ENCODE peak calls at places on chromosomes 2 and 18, in six cellular contexts. F is K562, U is HepG2, P is GM12878, H is endothelial cell of umbilical vein, D is H1. G is an unnamed sample.
A peak's percentile ranks its signal among the peaks of the same experiment; 100 is the strongest.

GRCh38 chr2:134128746-134129145 is 125.1 kb upstream of the MGAT5 start:
- DNase-seq in H (no peak), P (no peak), D (no peak), U (no peak), F (no peak), G (no peak)

GRCh38 chr2:45962522-45962921 is 311.0 kb downstream of the PRKCE start:
- DNase-seq in H (peak; percentile 65), U (no peak), D (no peak), P (no peak), F (no peak), G (peak; percentile 68)

GRCh38 chr2:203432811-203433210 is 102.3 kb downstream of the RAPH1 start:
- DNase-seq in P (no peak), H (no peak), U (no peak), D (no peak), F (no peak), G (no peak)

GRCh38 chr2:8479298-8479697 is 202.6 kb upstream of the ID2 start:
- DNase-seq in D (no peak), U (no peak), P (no peak), H (no peak), F (peak; percentile 7), G (no peak)

GRCh38 chr2:238929242-238930081 is 81.6 kb downstream of the TWIST2 start:
- DNase-seq in H (peak; percentile 93), P (no peak), F (no peak), U (no peak), D (no peak), G (no peak)

GRCh38 chr2:12721571-12722444 is 5.1 kb downstream of the TRIB2 start:
- DNase-seq in H (no peak), U (no peak), F (no peak), P (no peak), D (no peak), G (no peak)

GRCh38 chr2:25790074-25790473 is 88.2 kb downstream of the ASXL2 start:
- DNase-seq in P (no peak), U (no peak), F (no peak), D (no peak), H (no peak), G (no peak)

GRCh38 chr2:186460465-186460864 is 25.6 kb upstream of the ZC3H15 start:
- DNase-seq in F (peak; percentile 23), H (peak; percentile 39), U (peak; percentile 68), P (no peak), D (no peak), G (no peak)

GRCh38 chr2:85353876-85354285 is 447 bp downstream of the RETSAT start:
- DNase-seq in F (peak; percentile 64), D (no peak), H (peak; percentile 21), P (no peak), U (peak; percentile 25), G (peak; percentile 12)

GRCh38 chr18:35827275-35827929 is 145.1 kb upstream of the RMP24 start:
- DNase-seq in U (no peak), H (no peak), F (peak; percentile 43), D (peak; percentile 60), P (no peak), G (no peak)

GRCh38 chr2:237702439-237703397 is 75.3 kb downstream of the LRRFIP1 start:
- DNase-seq in F (peak; percentile 69), H (peak; percentile 77), P (no peak), D (no peak), U (no peak), G (no peak)

GRCh38 chr2:204108301-204108700 is 171.7 kb downstream of the ICOS start:
- DNase-seq in H (peak; percentile 73), P (no peak), U (peak; percentile 11), D (no peak), F (peak; percentile 42), G (peak; percentile 3)

GRCh38 chr2:100993294-100993693 is 8.8 kb upstream of the RPL31 start:
- DNase-seq in H (no peak), D (no peak), F (no peak), U (no peak), P (no peak), G (no peak)

GRCh38 chr2:55743583-55743982 is 49.9 kb upstream of the PNPT1 start:
- DNase-seq in D (no peak), U (no peak), F (no peak), P (no peak), H (no peak), G (no peak)

GRCh38 chr2:20635698-20636584 is 15.0 kb downstream of the HS1BP3 start:
- DNase-seq in U (peak; percentile 74), P (no peak), D (peak; percentile 70), F (peak; percentile 84), H (peak; percentile 84), G (peak; percentile 21)
- TF ChIP-seq POLR2A in U (no peak), P (no peak), D (no peak), F (no peak), H (no peak), G (no peak)

GRCh38 chr18:56982756-56983155 is 164.1 kb upstream of the BOD1L2 start:
- DNase-seq in D (no peak), F (no peak), U (no peak), H (no peak), P (no peak), G (no peak)
- TF ChIP-seq MAX in D (no peak), F (no peak), U (no peak), H (no peak), P (no peak), G (no peak)

DNA sequence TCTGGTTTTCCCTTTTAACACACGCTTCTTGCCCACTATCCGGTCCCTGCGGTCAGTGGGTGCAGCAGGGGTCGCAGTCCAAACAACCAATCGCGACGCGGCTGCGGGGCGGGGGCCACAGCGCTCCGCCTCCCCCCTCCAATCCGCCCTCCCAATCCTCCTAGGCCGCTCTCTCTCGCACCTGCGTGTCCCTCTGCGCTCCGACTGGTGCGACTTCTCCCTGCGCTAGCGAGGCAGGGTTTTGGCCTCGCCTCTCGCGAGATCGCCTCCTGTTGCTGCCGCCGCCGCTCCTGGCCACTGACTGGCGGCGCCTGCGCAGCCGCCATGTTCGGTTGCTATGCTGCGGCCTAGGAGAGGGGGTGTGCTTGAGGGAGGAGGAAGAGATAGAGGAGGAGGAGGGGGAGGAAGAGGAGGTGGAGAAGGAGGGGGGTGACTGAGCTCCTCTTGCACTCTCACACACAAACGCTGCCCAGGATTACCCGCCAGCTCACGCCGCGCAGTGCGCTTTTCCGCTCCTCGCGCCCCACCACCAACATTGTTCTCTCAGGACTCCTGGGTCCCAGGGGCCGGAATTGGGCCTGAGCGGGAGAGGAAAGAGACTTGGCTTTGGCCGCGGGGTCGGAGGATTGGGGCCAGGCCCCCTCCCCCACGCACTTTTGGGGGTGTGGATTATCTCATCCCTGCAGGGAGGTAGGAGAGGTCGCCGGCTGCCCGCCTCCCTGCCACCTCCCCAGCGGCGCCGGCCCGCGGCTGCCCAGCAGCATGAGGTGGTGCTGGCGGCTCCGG is at the start of gene PTPN4:
- DNase-seq in D (peak; percentile 99), P (peak; percentile 95), U (peak; percentile 99), H (peak; percentile 99), F (peak; percentile 99), G (peak; percentile 96)
- TF ChIP-seq EZH2 in D (no peak), P (no peak), U (no peak), H (no peak), F (no peak), G (no peak)

DNA sequence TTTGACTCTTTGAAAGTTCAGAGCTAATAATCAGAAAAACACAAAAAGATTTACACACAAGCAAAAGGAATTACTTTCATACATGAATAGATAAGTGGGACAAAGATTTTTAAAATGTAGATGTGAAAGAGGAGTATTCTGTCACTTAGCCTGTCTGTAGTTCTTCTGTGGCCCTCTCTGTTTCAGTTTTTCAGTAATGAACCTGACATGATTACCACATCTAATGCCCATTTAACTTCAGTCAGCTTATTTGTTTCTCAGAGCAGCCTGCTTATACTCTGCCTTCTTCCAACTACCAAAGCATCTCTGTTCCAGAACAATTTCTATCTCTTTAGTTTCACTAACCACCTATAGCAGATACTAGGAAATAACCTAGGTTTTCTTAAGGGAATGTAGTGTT is 34.4 kb upstream of the ACADL start:
- DNase-seq in D (no peak), H (no peak), U (no peak), F (no peak), P (no peak), G (no peak)
- TF ChIP-seq POLR2A in D (no peak), H (no peak), U (no peak), F (no peak), P (no peak), G (no peak)

G was measured in HCT116.